ENCODE peak calls at places on chromosome 15, in five cellular contexts. W is stomach, I is PC-3, K is OCI-LY7, H is GM12878. M is an unnamed sample.
A peak's percentile ranks its signal among the peaks of the same experiment; 100 is the strongest.

GRCh38 chr15:48582472-48583235 is 62.9 kb downstream of the FBN1 start:
- DNase-seq in W (no peak), I (no peak), K (no peak), H (no peak), M (no peak)

GRCh38 chr15:71390101-71390500 is 274.8 kb downstream of the THSD4 start:
- DNase-seq in W (no peak), I (peak; percentile 59), K (no peak), H (no peak), M (no peak)

GRCh38 chr15:80444680-80445251 is 40.6 kb downstream of the ARNT2 start:
- DNase-seq in W (no peak), I (no peak), K (no peak), H (no peak), M (no peak)

GRCh38 chr15:90249123-90249863 is at the start of gene TTLL13:
- DNase-seq in W (peak; percentile 96), I (peak; percentile 75), K (peak; percentile 65), H (no peak), M (peak; percentile 100)

GRCh38 chr15:73930790-73931281 is 4.6 kb downstream of the LOXL1 start:
- DNase-seq in W (no peak), I (no peak), K (no peak), H (no peak), M (no peak)

GRCh38 chr15:60477991-60478632 is 830 bp downstream of the ICE2 start:
- DNase-seq in W (no peak), I (peak; percentile 23), K (peak; percentile 21), H (peak; percentile 15), M (no peak)

GRCh38 chr15:75181780-75182179 is 19.9 kb upstream of the C15orf39 start:
- DNase-seq in W (no peak), I (no peak), K (no peak), H (no peak), M (no peak)

GRCh38 chr15:34364041-34364440 is 3.0 kb downstream of the LPCAT4 start:
- DNase-seq in W (no peak), I (no peak), K (no peak), H (no peak), M (no peak)

GRCh38 chr15:25600751-25601150 is 161.9 kb upstream of the UBE3A start:
- DNase-seq in W (no peak), I (peak; percentile 6), K (no peak), H (no peak), M (no peak)

GRCh38 chr15:101810905-101811304 is 1.1 kb upstream of the OR4F15 start:
- DNase-seq in W (no peak), I (no peak), K (no peak), H (no peak), M (no peak)

GRCh38 chr15:42371125-42371524 is 11.8 kb downstream of the CAPN3 start:
- DNase-seq in W (no peak), I (peak; percentile 69), K (peak; percentile 34), H (no peak), M (no peak)

GRCh38 chr15:42374810-42375209 is 15.5 kb downstream of the CAPN3 start:
- DNase-seq in W (no peak), I (no peak), K (no peak), H (no peak), M (no peak)

GRCh38 chr15:42375252-42375651 is 16.0 kb downstream of the CAPN3 start:
- DNase-seq in W (no peak), I (no peak), K (no peak), H (no peak), M (no peak)

GRCh38 chr15:42373936-42374335 is 14.6 kb downstream of the CAPN3 start:
- DNase-seq in W (no peak), I (no peak), K (no peak), H (no peak), M (no peak)

GRCh38 chr15:42373274-42373673 is 14.0 kb downstream of the CAPN3 start:
- DNase-seq in W (no peak), I (no peak), K (no peak), H (no peak), M (no peak)
- H3K4me1 ChIP-seq in W (no peaks in the 10 kb centered on the region), I (peaks cover 8% of the 10 kb centered on the region), K (peaks cover 16% of the 10 kb centered on the region), H (no peaks in the 10 kb centered on the region), M (no peaks in the 10 kb centered on the region)

DNA sequence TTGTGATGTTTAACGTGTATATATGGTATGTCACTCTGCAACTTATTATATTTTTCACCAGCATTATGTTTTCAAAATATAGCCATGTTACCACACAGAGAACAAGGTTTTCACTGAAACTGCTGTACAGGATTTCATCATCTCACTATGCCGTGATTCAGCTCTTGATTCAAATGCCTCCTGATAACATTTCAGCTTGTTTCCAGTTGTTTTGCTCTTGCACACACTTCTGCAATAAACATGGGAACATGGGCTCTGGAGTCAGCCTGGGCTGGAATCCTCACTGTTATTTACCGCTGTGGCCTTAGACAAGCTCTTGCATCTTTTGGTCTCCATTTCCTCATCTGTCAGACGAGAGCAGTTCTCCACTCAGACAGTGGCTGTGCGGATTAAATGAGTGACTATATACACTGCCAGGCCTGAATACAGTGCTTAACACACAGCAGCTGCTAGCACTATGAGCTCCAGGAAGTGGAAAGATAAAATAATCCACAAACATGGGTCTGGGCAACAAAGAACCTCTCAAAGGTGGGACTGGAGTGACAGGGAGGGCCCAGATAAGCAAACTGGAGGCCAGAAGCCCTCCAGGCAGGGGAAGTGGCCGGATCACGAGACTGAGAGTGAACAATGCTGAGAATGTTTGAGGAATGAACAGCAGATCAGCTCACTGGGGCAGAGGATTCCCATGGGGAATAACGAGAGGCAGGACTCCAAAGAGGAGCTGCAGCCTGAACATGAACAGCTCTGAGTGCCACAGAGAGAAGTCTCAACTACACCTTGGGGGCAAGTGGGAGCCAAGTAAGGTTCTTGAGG is 17.7 kb downstream of the NTRK3 start:
- DNase-seq in W (no peak), I (no peak), K (no peak), H (no peak), M (peak; percentile 44)
- H3K4me3 ChIP-seq in W (no peak overlapping the region), I (no peak overlapping the region), K (no peak overlapping the region), H (no peak overlapping the region), M (no peak overlapping the region)

DNA sequence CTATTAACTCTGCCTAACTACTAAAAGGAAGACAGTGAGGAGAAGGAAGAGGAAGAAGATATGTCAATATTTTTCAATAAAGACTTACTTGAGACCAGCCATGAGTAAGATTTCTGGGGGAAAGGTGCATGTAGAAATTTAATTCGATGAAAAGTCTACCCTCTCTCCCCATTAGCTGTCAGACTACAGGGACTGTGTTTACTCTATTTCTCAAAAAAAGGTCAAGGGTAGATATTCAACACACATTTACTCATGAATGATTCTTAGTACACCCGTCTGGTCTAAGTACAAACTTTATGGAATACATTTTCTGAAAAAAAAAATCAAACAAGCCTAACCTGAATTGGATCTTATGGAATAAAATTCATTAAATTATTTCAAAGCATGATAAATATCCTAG is 6.8 kb downstream of the TSPAN3 start:
- DNase-seq in W (no peak), I (peak; percentile 65), K (no peak), H (no peak), M (no peak)
- TF ChIP-seq CTCF in W (no peak), I (no peak), K (no peak), H (no peak), M (no peak)

GRCh38 chr15:82132742-82133141 is 86.9 kb upstream of the MEX3B start:
- DNase-seq in W (no peak), I (peak; percentile 90), K (no peak), H (no peak), M (no peak)
- H3K4me1 ChIP-seq in W (no peaks in the 10 kb centered on the region), I (peaks cover 48% of the 10 kb centered on the region), K (no peaks in the 10 kb centered on the region), H (peaks cover 7% of the 10 kb centered on the region), M (peaks cover 15% of the 10 kb centered on the region)

GRCh38 chr15:68057089-68057488 is 3.0 kb downstream of the PIAS1 start:
- DNase-seq in W (no peak), I (no peak), K (no peak), H (no peak), M (no peak)

GRCh38 chr15:68054658-68055223 is 626 bp downstream of the PIAS1 start:
- DNase-seq in W (peak; percentile 49), I (no peak), K (peak; percentile 64), H (no peak), M (peak; percentile 84)

GRCh38 chr15:68055224-68055705 is 1.1 kb downstream of the PIAS1 start:
- DNase-seq in W (no peak), I (peak; percentile 53), K (peak; percentile 87), H (peak; percentile 88), M (peak; percentile 40)

GRCh38 chr15:68057758-68058157 is 3.6 kb downstream of the PIAS1 start:
- DNase-seq in W (no peak), I (no peak), K (no peak), H (no peak), M (no peak)

DNA sequence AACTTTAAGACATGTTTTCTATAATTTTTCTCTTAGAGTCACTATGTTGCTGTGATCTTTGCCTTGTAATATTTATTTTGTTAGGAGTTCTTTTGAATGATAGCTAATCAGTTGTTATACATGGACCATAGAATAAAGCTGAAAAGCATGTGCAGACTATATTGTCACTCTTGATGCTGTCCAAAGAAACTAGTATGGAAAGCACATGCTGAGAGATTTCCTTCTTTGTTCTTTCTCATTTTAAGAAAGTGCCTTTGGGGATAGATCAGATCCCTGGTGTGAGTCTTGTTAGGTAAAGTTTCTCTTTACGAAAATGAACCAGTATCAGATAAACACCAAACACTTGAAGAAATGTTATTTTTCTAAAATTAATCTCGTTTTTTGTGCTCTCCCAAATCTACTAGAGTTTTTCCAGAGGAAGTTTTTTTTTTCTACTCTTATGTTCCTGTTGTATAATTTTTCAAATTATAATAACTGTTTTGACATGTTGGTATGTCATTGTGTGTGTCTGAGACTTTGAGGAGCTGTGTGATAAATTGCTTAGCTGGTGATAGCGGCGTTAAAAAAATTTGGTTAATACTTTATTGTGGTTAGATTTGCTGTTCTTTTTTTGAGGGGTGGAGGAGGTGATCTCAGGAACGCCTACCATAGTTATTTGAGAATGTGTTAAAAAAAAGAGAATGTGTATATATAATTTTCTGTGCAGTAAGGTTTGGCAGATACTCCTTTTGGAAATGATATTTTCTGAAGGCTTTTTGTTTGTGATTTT is 2.2 kb downstream of the PIAS1 start:
- DNase-seq in W (no peak), I (no peak), K (no peak), H (no peak), M (no peak)
- H3K4me3 ChIP-seq in W (peak overlapping the region; percentile 93), I (peak overlapping the region; percentile 93), K (peak overlapping the region; percentile 88), H (peak overlapping the region; percentile 68), M (peak overlapping the region; percentile 87)

GRCh38 chr15:44319385-44319784 is 30.9 kb downstream of the GOLM2 start:
- DNase-seq in W (no peak), I (no peak), K (peak; percentile 57), H (peak; percentile 47), M (no peak)
- TF ChIP-seq CTCF in W (peak; percentile 11), I (peak; percentile 21), K (peak; percentile 81), H (peak; percentile 81), M (no peak)

DNA sequence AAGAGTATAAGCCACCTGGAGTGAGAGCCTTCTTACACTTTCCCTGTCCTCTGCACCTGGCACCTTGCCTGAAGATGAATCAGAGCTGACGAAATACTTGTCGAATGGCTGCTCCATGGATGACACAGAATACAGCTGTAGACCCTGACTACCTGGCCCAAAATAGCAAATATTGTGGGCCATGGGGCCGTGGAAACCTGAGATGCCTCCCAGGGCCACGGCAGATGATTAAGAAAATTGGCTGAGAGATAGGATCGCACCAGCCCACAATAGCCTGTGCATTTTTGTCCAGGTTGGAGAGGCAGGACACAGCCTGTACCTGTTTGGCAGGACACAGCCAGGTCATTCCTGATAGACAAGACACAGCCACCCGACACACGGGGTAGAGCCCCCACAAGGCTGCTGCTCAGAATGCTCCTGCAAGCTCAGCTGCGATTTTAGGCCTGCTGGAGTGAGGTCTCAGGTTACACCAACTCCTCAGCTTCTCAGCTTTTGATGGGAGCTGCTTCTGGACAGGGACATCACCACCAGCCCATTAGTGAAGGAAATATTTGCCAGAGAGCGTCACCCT is 22.9 kb upstream of the TPM1 start:
- DNase-seq in W (peak; percentile 69), I (peak; percentile 97), K (no peak), H (no peak), M (no peak)
- H3K4me1 ChIP-seq in W (peaks cover 19% of the 10 kb centered on the region), I (peaks cover 34% of the 10 kb centered on the region), K (no peaks in the 10 kb centered on the region), H (no peaks in the 10 kb centered on the region), M (peaks cover 8% of the 10 kb centered on the region)

M was measured in BE2C.